ENCODE peak calls at places on chromosomes 7 and 10, in seven cellular contexts. One of them, this sample, is unnamed.

GRCh38 chr10:6473430-6473829 is 106.6 kb downstream of the PRKCQ start:
- DNase-seq in adipocyte: no peak
- DNase-seq in stimulated activated naive CD4-positive, alpha-beta T cell treated with Interleukin-2 at 50 U/mL for 16 hours: peak
- DNase-seq in SW480: no peak
- DNase-seq in stimulated activated CD4-positive, alpha-beta T cell treated with anti-CD3 and anti-CD28 coated beads, Interleukin-2, amount 100 ng/mL, for 24 hours: peak
- DNase-seq in M059J: peak
- DNase-seq in activated CD4-positive, alpha-beta T cell treated with anti-CD3 and anti-CD28 coated beads for 36 hours: peak
- DNase-seq in this sample: no peak

GRCh38 chr7:255038-255435 is 34.9 kb upstream of the FOXL3 start:
- DNase-seq in adipocyte: no peak
- DNase-seq in stimulated activated naive CD4-positive, alpha-beta T cell treated with Interleukin-2 at 50 U/mL for 16 hours: no peak
- DNase-seq in SW480: no peak
- DNase-seq in stimulated activated CD4-positive, alpha-beta T cell treated with anti-CD3 and anti-CD28 coated beads, Interleukin-2, amount 100 ng/mL, for 24 hours: no peak
- DNase-seq in M059J: no peak
- DNase-seq in activated CD4-positive, alpha-beta T cell treated with anti-CD3 and anti-CD28 coated beads for 36 hours: no peak
- DNase-seq in this sample: no peak

GRCh38 chr10:98338896-98339295 is 70.9 kb upstream of the LOXL4 start:
- DNase-seq in adipocyte: peak
- DNase-seq in stimulated activated naive CD4-positive, alpha-beta T cell treated with Interleukin-2 at 50 U/mL for 16 hours: no peak
- DNase-seq in SW480: no peak
- DNase-seq in stimulated activated CD4-positive, alpha-beta T cell treated with anti-CD3 and anti-CD28 coated beads, Interleukin-2, amount 100 ng/mL, for 24 hours: no peak
- DNase-seq in M059J: no peak
- DNase-seq in activated CD4-positive, alpha-beta T cell treated with anti-CD3 and anti-CD28 coated beads for 36 hours: no peak
- DNase-seq in this sample: no peak

GRCh38 chr10:82378146-82378545 is 503.2 kb downstream of the NRG3 start:
- DNase-seq in adipocyte: no peak
- DNase-seq in stimulated activated naive CD4-positive, alpha-beta T cell treated with Interleukin-2 at 50 U/mL for 16 hours: no peak
- DNase-seq in SW480: no peak
- DNase-seq in stimulated activated CD4-positive, alpha-beta T cell treated with anti-CD3 and anti-CD28 coated beads, Interleukin-2, amount 100 ng/mL, for 24 hours: no peak
- DNase-seq in M059J: peak
- DNase-seq in activated CD4-positive, alpha-beta T cell treated with anti-CD3 and anti-CD28 coated beads for 36 hours: no peak
- DNase-seq in this sample: no peak

GRCh38 chr7:12422449-12423320 is 19.0 kb upstream of the VWDE start:
- DNase-seq in adipocyte: no peak
- DNase-seq in stimulated activated naive CD4-positive, alpha-beta T cell treated with Interleukin-2 at 50 U/mL for 16 hours: no peak
- DNase-seq in SW480: no peak
- DNase-seq in stimulated activated CD4-positive, alpha-beta T cell treated with anti-CD3 and anti-CD28 coated beads, Interleukin-2, amount 100 ng/mL, for 24 hours: no peak
- DNase-seq in M059J: no peak
- DNase-seq in activated CD4-positive, alpha-beta T cell treated with anti-CD3 and anti-CD28 coated beads for 36 hours: no peak
- DNase-seq in this sample: no peak

GRCh38 chr10:52644678-52645434 is 127.7 kb downstream of the MBL2 start:
- DNase-seq in adipocyte: peak
- DNase-seq in stimulated activated naive CD4-positive, alpha-beta T cell treated with Interleukin-2 at 50 U/mL for 16 hours: no peak
- DNase-seq in SW480: peak
- DNase-seq in stimulated activated CD4-positive, alpha-beta T cell treated with anti-CD3 and anti-CD28 coated beads, Interleukin-2, amount 100 ng/mL, for 24 hours: peak
- DNase-seq in M059J: peak
- DNase-seq in activated CD4-positive, alpha-beta T cell treated with anti-CD3 and anti-CD28 coated beads for 36 hours: peak
- DNase-seq in this sample: no peak

GRCh38 chr7:130982160-130982638 is 248.2 kb upstream of the KLF14 start:
- DNase-seq in adipocyte: peak
- DNase-seq in stimulated activated naive CD4-positive, alpha-beta T cell treated with Interleukin-2 at 50 U/mL for 16 hours: no peak
- DNase-seq in SW480: peak
- DNase-seq in stimulated activated CD4-positive, alpha-beta T cell treated with anti-CD3 and anti-CD28 coated beads, Interleukin-2, amount 100 ng/mL, for 24 hours: no peak
- DNase-seq in M059J: peak
- DNase-seq in activated CD4-positive, alpha-beta T cell treated with anti-CD3 and anti-CD28 coated beads for 36 hours: peak
- DNase-seq in this sample: no peak

GRCh38 chr7:3425087-3425486 is 124.0 kb downstream of the SDK1 start:
- DNase-seq in adipocyte: no peak
- DNase-seq in stimulated activated naive CD4-positive, alpha-beta T cell treated with Interleukin-2 at 50 U/mL for 16 hours: no peak
- DNase-seq in SW480: no peak
- DNase-seq in stimulated activated CD4-positive, alpha-beta T cell treated with anti-CD3 and anti-CD28 coated beads, Interleukin-2, amount 100 ng/mL, for 24 hours: no peak
- DNase-seq in M059J: no peak
- DNase-seq in activated CD4-positive, alpha-beta T cell treated with anti-CD3 and anti-CD28 coated beads for 36 hours: no peak
- DNase-seq in this sample: no peak

GRCh38 chr10:72328045-72328828 is 26.5 kb downstream of the DNAJB12 start:
- DNase-seq in adipocyte: peak
- DNase-seq in stimulated activated naive CD4-positive, alpha-beta T cell treated with Interleukin-2 at 50 U/mL for 16 hours: no peak
- DNase-seq in SW480: peak
- DNase-seq in stimulated activated CD4-positive, alpha-beta T cell treated with anti-CD3 and anti-CD28 coated beads, Interleukin-2, amount 100 ng/mL, for 24 hours: peak
- DNase-seq in M059J: peak
- DNase-seq in activated CD4-positive, alpha-beta T cell treated with anti-CD3 and anti-CD28 coated beads for 36 hours: peak
- DNase-seq in this sample: no peak

GRCh38 chr10:30793093-30793492 is 163.5 kb upstream of the LYZL2 start:
- DNase-seq in adipocyte: no peak
- DNase-seq in stimulated activated naive CD4-positive, alpha-beta T cell treated with Interleukin-2 at 50 U/mL for 16 hours: no peak
- DNase-seq in SW480: no peak
- DNase-seq in stimulated activated CD4-positive, alpha-beta T cell treated with anti-CD3 and anti-CD28 coated beads, Interleukin-2, amount 100 ng/mL, for 24 hours: no peak
- DNase-seq in M059J: no peak
- DNase-seq in activated CD4-positive, alpha-beta T cell treated with anti-CD3 and anti-CD28 coated beads for 36 hours: no peak
- DNase-seq in this sample: no peak

GRCh38 chr7:40138973-40139372 is 4.2 kb downstream of the SUGCT start:
- DNase-seq in adipocyte: no peak
- DNase-seq in stimulated activated naive CD4-positive, alpha-beta T cell treated with Interleukin-2 at 50 U/mL for 16 hours: no peak
- DNase-seq in SW480: no peak
- DNase-seq in stimulated activated CD4-positive, alpha-beta T cell treated with anti-CD3 and anti-CD28 coated beads, Interleukin-2, amount 100 ng/mL, for 24 hours: no peak
- DNase-seq in M059J: no peak
- DNase-seq in activated CD4-positive, alpha-beta T cell treated with anti-CD3 and anti-CD28 coated beads for 36 hours: no peak
- DNase-seq in this sample: no peak

GRCh38 chr7:30911561-30911969 is at the start of gene AQP1:
- DNase-seq in adipocyte: no peak
- DNase-seq in stimulated activated naive CD4-positive, alpha-beta T cell treated with Interleukin-2 at 50 U/mL for 16 hours: no peak
- DNase-seq in SW480: no peak
- DNase-seq in stimulated activated CD4-positive, alpha-beta T cell treated with anti-CD3 and anti-CD28 coated beads, Interleukin-2, amount 100 ng/mL, for 24 hours: no peak
- DNase-seq in M059J: no peak
- DNase-seq in activated CD4-positive, alpha-beta T cell treated with anti-CD3 and anti-CD28 coated beads for 36 hours: no peak
- DNase-seq in this sample: no peak

GRCh38 chr7:159126496-159127345 is 17.9 kb downstream of the VIPR2 start:
- DNase-seq in adipocyte: no peak
- DNase-seq in stimulated activated naive CD4-positive, alpha-beta T cell treated with Interleukin-2 at 50 U/mL for 16 hours: no peak
- DNase-seq in SW480: no peak
- DNase-seq in stimulated activated CD4-positive, alpha-beta T cell treated with anti-CD3 and anti-CD28 coated beads, Interleukin-2, amount 100 ng/mL, for 24 hours: no peak
- DNase-seq in M059J: no peak
- DNase-seq in activated CD4-positive, alpha-beta T cell treated with anti-CD3 and anti-CD28 coated beads for 36 hours: no peak
- DNase-seq in this sample: no peak

GRCh38 chr7:157676456-157677255 is 339.9 kb downstream of the DNAJB6 start:
- DNase-seq in adipocyte: no peak
- DNase-seq in stimulated activated naive CD4-positive, alpha-beta T cell treated with Interleukin-2 at 50 U/mL for 16 hours: no peak
- DNase-seq in SW480: no peak
- DNase-seq in stimulated activated CD4-positive, alpha-beta T cell treated with anti-CD3 and anti-CD28 coated beads, Interleukin-2, amount 100 ng/mL, for 24 hours: no peak
- DNase-seq in M059J: no peak
- DNase-seq in activated CD4-positive, alpha-beta T cell treated with anti-CD3 and anti-CD28 coated beads for 36 hours: no peak
- DNase-seq in this sample: no peak

GRCh38 chr10:87723500-87723899 is 63.8 kb downstream of the PAPSS2 start:
- DNase-seq in adipocyte: no peak
- DNase-seq in stimulated activated naive CD4-positive, alpha-beta T cell treated with Interleukin-2 at 50 U/mL for 16 hours: no peak
- DNase-seq in SW480: peak
- DNase-seq in stimulated activated CD4-positive, alpha-beta T cell treated with anti-CD3 and anti-CD28 coated beads, Interleukin-2, amount 100 ng/mL, for 24 hours: no peak
- DNase-seq in M059J: no peak
- DNase-seq in activated CD4-positive, alpha-beta T cell treated with anti-CD3 and anti-CD28 coated beads for 36 hours: no peak
- DNase-seq in this sample: no peak

GRCh38 chr7:137820677-137821420 is 25.9 kb downstream of the DGKI start:
- DNase-seq in adipocyte: peak
- DNase-seq in stimulated activated naive CD4-positive, alpha-beta T cell treated with Interleukin-2 at 50 U/mL for 16 hours: no peak
- DNase-seq in SW480: no peak
- DNase-seq in stimulated activated CD4-positive, alpha-beta T cell treated with anti-CD3 and anti-CD28 coated beads, Interleukin-2, amount 100 ng/mL, for 24 hours: no peak
- DNase-seq in M059J: peak
- DNase-seq in activated CD4-positive, alpha-beta T cell treated with anti-CD3 and anti-CD28 coated beads for 36 hours: no peak
- DNase-seq in this sample: peak

GRCh38 chr7:155509725-155510551 is 36.4 kb downstream of the CNPY1 start:
- DNase-seq in adipocyte: no peak
- DNase-seq in stimulated activated naive CD4-positive, alpha-beta T cell treated with Interleukin-2 at 50 U/mL for 16 hours: no peak
- DNase-seq in SW480: peak
- DNase-seq in stimulated activated CD4-positive, alpha-beta T cell treated with anti-CD3 and anti-CD28 coated beads, Interleukin-2, amount 100 ng/mL, for 24 hours: peak
- DNase-seq in M059J: no peak
- DNase-seq in activated CD4-positive, alpha-beta T cell treated with anti-CD3 and anti-CD28 coated beads for 36 hours: peak
- DNase-seq in this sample: no peak

GRCh38 chr7:15747187-15748111 is 61.0 kb upstream of the MEOX2 start:
- DNase-seq in adipocyte: peak
- DNase-seq in stimulated activated naive CD4-positive, alpha-beta T cell treated with Interleukin-2 at 50 U/mL for 16 hours: no peak
- DNase-seq in SW480: no peak
- DNase-seq in stimulated activated CD4-positive, alpha-beta T cell treated with anti-CD3 and anti-CD28 coated beads, Interleukin-2, amount 100 ng/mL, for 24 hours: no peak
- DNase-seq in M059J: no peak
- DNase-seq in activated CD4-positive, alpha-beta T cell treated with anti-CD3 and anti-CD28 coated beads for 36 hours: no peak
- DNase-seq in this sample: no peak

GRCh38 chr10:115951242-115951641 is 321.8 kb downstream of the GFRA1 start:
- DNase-seq in adipocyte: no peak
- DNase-seq in stimulated activated naive CD4-positive, alpha-beta T cell treated with Interleukin-2 at 50 U/mL for 16 hours: no peak
- DNase-seq in SW480: no peak
- DNase-seq in stimulated activated CD4-positive, alpha-beta T cell treated with anti-CD3 and anti-CD28 coated beads, Interleukin-2, amount 100 ng/mL, for 24 hours: no peak
- DNase-seq in M059J: peak
- DNase-seq in activated CD4-positive, alpha-beta T cell treated with anti-CD3 and anti-CD28 coated beads for 36 hours: no peak
- DNase-seq in this sample: no peak

GRCh38 chr7:47991741-47992311 is 12.4 kb upstream of the HUS1 start:
- DNase-seq in adipocyte: peak
- DNase-seq in stimulated activated naive CD4-positive, alpha-beta T cell treated with Interleukin-2 at 50 U/mL for 16 hours: peak
- DNase-seq in SW480: peak
- DNase-seq in stimulated activated CD4-positive, alpha-beta T cell treated with anti-CD3 and anti-CD28 coated beads, Interleukin-2, amount 100 ng/mL, for 24 hours: peak
- DNase-seq in M059J: peak
- DNase-seq in activated CD4-positive, alpha-beta T cell treated with anti-CD3 and anti-CD28 coated beads for 36 hours: peak
- DNase-seq in this sample: no peak

GRCh38 chr10:48506147-48506917 is 98.5 kb downstream of the ARHGAP22 start:
- DNase-seq in adipocyte: peak
- DNase-seq in stimulated activated naive CD4-positive, alpha-beta T cell treated with Interleukin-2 at 50 U/mL for 16 hours: no peak
- DNase-seq in SW480: peak
- DNase-seq in stimulated activated CD4-positive, alpha-beta T cell treated with anti-CD3 and anti-CD28 coated beads, Interleukin-2, amount 100 ng/mL, for 24 hours: no peak
- DNase-seq in M059J: peak
- DNase-seq in activated CD4-positive, alpha-beta T cell treated with anti-CD3 and anti-CD28 coated beads for 36 hours: peak
- DNase-seq in this sample: no peak

GRCh38 chr10:75207079-75207867 is 3.3 kb upstream of the VDAC2 start:
- DNase-seq in adipocyte: no peak
- DNase-seq in stimulated activated naive CD4-positive, alpha-beta T cell treated with Interleukin-2 at 50 U/mL for 16 hours: no peak
- DNase-seq in SW480: no peak
- DNase-seq in stimulated activated CD4-positive, alpha-beta T cell treated with anti-CD3 and anti-CD28 coated beads, Interleukin-2, amount 100 ng/mL, for 24 hours: no peak
- DNase-seq in M059J: no peak
- DNase-seq in activated CD4-positive, alpha-beta T cell treated with anti-CD3 and anti-CD28 coated beads for 36 hours: no peak
- DNase-seq in this sample: no peak

GRCh38 chr10:68987611-68988010 is 992 bp upstream of the KIFBP start:
- DNase-seq in adipocyte: no peak
- DNase-seq in stimulated activated naive CD4-positive, alpha-beta T cell treated with Interleukin-2 at 50 U/mL for 16 hours: no peak
- DNase-seq in SW480: no peak
- DNase-seq in stimulated activated CD4-positive, alpha-beta T cell treated with anti-CD3 and anti-CD28 coated beads, Interleukin-2, amount 100 ng/mL, for 24 hours: no peak
- DNase-seq in M059J: no peak
- DNase-seq in activated CD4-positive, alpha-beta T cell treated with anti-CD3 and anti-CD28 coated beads for 36 hours: no peak
- DNase-seq in this sample: no peak

GRCh38 chr10:12628964-12629766 is 279.8 kb downstream of the CAMK1D start:
- DNase-seq in adipocyte: no peak
- DNase-seq in stimulated activated naive CD4-positive, alpha-beta T cell treated with Interleukin-2 at 50 U/mL for 16 hours: peak
- DNase-seq in SW480: no peak
- DNase-seq in stimulated activated CD4-positive, alpha-beta T cell treated with anti-CD3 and anti-CD28 coated beads, Interleukin-2, amount 100 ng/mL, for 24 hours: no peak
- DNase-seq in M059J: no peak
- DNase-seq in activated CD4-positive, alpha-beta T cell treated with anti-CD3 and anti-CD28 coated beads for 36 hours: peak
- DNase-seq in this sample: no peak

GRCh38 chr10:110010076-110011069 is 2.6 kb downstream of the ADD3 start:
- DNase-seq in adipocyte: no peak
- DNase-seq in stimulated activated naive CD4-positive, alpha-beta T cell treated with Interleukin-2 at 50 U/mL for 16 hours: peak
- DNase-seq in SW480: peak
- DNase-seq in stimulated activated CD4-positive, alpha-beta T cell treated with anti-CD3 and anti-CD28 coated beads, Interleukin-2, amount 100 ng/mL, for 24 hours: peak
- DNase-seq in M059J: peak
- DNase-seq in activated CD4-positive, alpha-beta T cell treated with anti-CD3 and anti-CD28 coated beads for 36 hours: peak
- DNase-seq in this sample: no peak

GRCh38 chr7:104366390-104366789 is 38.0 kb downstream of the LHFPL3 start:
- DNase-seq in adipocyte: no peak
- DNase-seq in stimulated activated naive CD4-positive, alpha-beta T cell treated with Interleukin-2 at 50 U/mL for 16 hours: no peak
- DNase-seq in SW480: no peak
- DNase-seq in stimulated activated CD4-positive, alpha-beta T cell treated with anti-CD3 and anti-CD28 coated beads, Interleukin-2, amount 100 ng/mL, for 24 hours: no peak
- DNase-seq in M059J: no peak
- DNase-seq in activated CD4-positive, alpha-beta T cell treated with anti-CD3 and anti-CD28 coated beads for 36 hours: no peak
- DNase-seq in this sample: no peak

GRCh38 chr7:17155529-17155928 is 142.9 kb upstream of the AHR start:
- DNase-seq in adipocyte: no peak
- DNase-seq in stimulated activated naive CD4-positive, alpha-beta T cell treated with Interleukin-2 at 50 U/mL for 16 hours: no peak
- DNase-seq in SW480: no peak
- DNase-seq in stimulated activated CD4-positive, alpha-beta T cell treated with anti-CD3 and anti-CD28 coated beads, Interleukin-2, amount 100 ng/mL, for 24 hours: no peak
- DNase-seq in M059J: no peak
- DNase-seq in activated CD4-positive, alpha-beta T cell treated with anti-CD3 and anti-CD28 coated beads for 36 hours: no peak
- DNase-seq in this sample: no peak

GRCh38 chr7:155788616-155789000 is 23.7 kb downstream of the SHH start:
- DNase-seq in adipocyte: no peak
- DNase-seq in stimulated activated naive CD4-positive, alpha-beta T cell treated with Interleukin-2 at 50 U/mL for 16 hours: no peak
- DNase-seq in SW480: no peak
- DNase-seq in stimulated activated CD4-positive, alpha-beta T cell treated with anti-CD3 and anti-CD28 coated beads, Interleukin-2, amount 100 ng/mL, for 24 hours: no peak
- DNase-seq in M059J: peak
- DNase-seq in activated CD4-positive, alpha-beta T cell treated with anti-CD3 and anti-CD28 coated beads for 36 hours: no peak
- DNase-seq in this sample: no peak

GRCh38 chr10:84375011-84375410 is 46.6 kb downstream of the CCSER2 start:
- DNase-seq in adipocyte: peak
- DNase-seq in stimulated activated naive CD4-positive, alpha-beta T cell treated with Interleukin-2 at 50 U/mL for 16 hours: peak
- DNase-seq in SW480: peak
- DNase-seq in stimulated activated CD4-positive, alpha-beta T cell treated with anti-CD3 and anti-CD28 coated beads, Interleukin-2, amount 100 ng/mL, for 24 hours: no peak
- DNase-seq in M059J: peak
- DNase-seq in activated CD4-positive, alpha-beta T cell treated with anti-CD3 and anti-CD28 coated beads for 36 hours: peak
- DNase-seq in this sample: peak

GRCh38 chr10:80535671-80536360 is 1.9 kb upstream of the SH2D4B start:
- DNase-seq in adipocyte: no peak
- DNase-seq in stimulated activated naive CD4-positive, alpha-beta T cell treated with Interleukin-2 at 50 U/mL for 16 hours: peak
- DNase-seq in SW480: peak
- DNase-seq in stimulated activated CD4-positive, alpha-beta T cell treated with anti-CD3 and anti-CD28 coated beads, Interleukin-2, amount 100 ng/mL, for 24 hours: peak
- DNase-seq in M059J: no peak
- DNase-seq in activated CD4-positive, alpha-beta T cell treated with anti-CD3 and anti-CD28 coated beads for 36 hours: peak
- DNase-seq in this sample: no peak

GRCh38 chr10:86715156-86715795 is 41.1 kb upstream of the BMPR1A start:
- DNase-seq in adipocyte: no peak
- DNase-seq in stimulated activated naive CD4-positive, alpha-beta T cell treated with Interleukin-2 at 50 U/mL for 16 hours: no peak
- DNase-seq in SW480: no peak
- DNase-seq in stimulated activated CD4-positive, alpha-beta T cell treated with anti-CD3 and anti-CD28 coated beads, Interleukin-2, amount 100 ng/mL, for 24 hours: no peak
- DNase-seq in M059J: no peak
- DNase-seq in activated CD4-positive, alpha-beta T cell treated with anti-CD3 and anti-CD28 coated beads for 36 hours: no peak
- DNase-seq in this sample: no peak

GRCh38 chr10:92590623-92591549 is 2.0 kb upstream of the KIF11 start:
- DNase-seq in adipocyte: peak
- DNase-seq in stimulated activated naive CD4-positive, alpha-beta T cell treated with Interleukin-2 at 50 U/mL for 16 hours: no peak
- DNase-seq in SW480: peak
- DNase-seq in stimulated activated CD4-positive, alpha-beta T cell treated with anti-CD3 and anti-CD28 coated beads, Interleukin-2, amount 100 ng/mL, for 24 hours: peak
- DNase-seq in M059J: peak
- DNase-seq in activated CD4-positive, alpha-beta T cell treated with anti-CD3 and anti-CD28 coated beads for 36 hours: peak
- DNase-seq in this sample: no peak

GRCh38 chr10:51201947-51202346 is 127.7 kb downstream of the PRKG1 start:
- DNase-seq in adipocyte: no peak
- DNase-seq in stimulated activated naive CD4-positive, alpha-beta T cell treated with Interleukin-2 at 50 U/mL for 16 hours: no peak
- DNase-seq in SW480: no peak
- DNase-seq in stimulated activated CD4-positive, alpha-beta T cell treated with anti-CD3 and anti-CD28 coated beads, Interleukin-2, amount 100 ng/mL, for 24 hours: no peak
- DNase-seq in M059J: no peak
- DNase-seq in activated CD4-positive, alpha-beta T cell treated with anti-CD3 and anti-CD28 coated beads for 36 hours: no peak
- DNase-seq in this sample: no peak

GRCh38 chr7:50369408-50370026 is 65.0 kb downstream of the IKZF1 start:
- DNase-seq in adipocyte: no peak
- DNase-seq in stimulated activated naive CD4-positive, alpha-beta T cell treated with Interleukin-2 at 50 U/mL for 16 hours: no peak
- DNase-seq in SW480: peak
- DNase-seq in stimulated activated CD4-positive, alpha-beta T cell treated with anti-CD3 and anti-CD28 coated beads, Interleukin-2, amount 100 ng/mL, for 24 hours: no peak
- DNase-seq in M059J: peak
- DNase-seq in activated CD4-positive, alpha-beta T cell treated with anti-CD3 and anti-CD28 coated beads for 36 hours: peak
- DNase-seq in this sample: no peak

GRCh38 chr10:42898037-42898960 is 115.7 kb downstream of the BMS1 start:
- DNase-seq in adipocyte: no peak
- DNase-seq in stimulated activated naive CD4-positive, alpha-beta T cell treated with Interleukin-2 at 50 U/mL for 16 hours: no peak
- DNase-seq in SW480: no peak
- DNase-seq in stimulated activated CD4-positive, alpha-beta T cell treated with anti-CD3 and anti-CD28 coated beads, Interleukin-2, amount 100 ng/mL, for 24 hours: no peak
- DNase-seq in M059J: no peak
- DNase-seq in activated CD4-positive, alpha-beta T cell treated with anti-CD3 and anti-CD28 coated beads for 36 hours: no peak
- DNase-seq in this sample: no peak

GRCh38 chr7:157474685-157475084 is 137.9 kb downstream of the DNAJB6 start:
- DNase-seq in adipocyte: no peak
- DNase-seq in stimulated activated naive CD4-positive, alpha-beta T cell treated with Interleukin-2 at 50 U/mL for 16 hours: no peak
- DNase-seq in SW480: no peak
- DNase-seq in stimulated activated CD4-positive, alpha-beta T cell treated with anti-CD3 and anti-CD28 coated beads, Interleukin-2, amount 100 ng/mL, for 24 hours: peak
- DNase-seq in M059J: no peak
- DNase-seq in activated CD4-positive, alpha-beta T cell treated with anti-CD3 and anti-CD28 coated beads for 36 hours: peak
- DNase-seq in this sample: no peak

GRCh38 chr10:71974489-71975011 is 10.4 kb downstream of the CHST3 start:
- DNase-seq in adipocyte: peak
- DNase-seq in stimulated activated naive CD4-positive, alpha-beta T cell treated with Interleukin-2 at 50 U/mL for 16 hours: peak
- DNase-seq in SW480: peak
- DNase-seq in stimulated activated CD4-positive, alpha-beta T cell treated with anti-CD3 and anti-CD28 coated beads, Interleukin-2, amount 100 ng/mL, for 24 hours: peak
- DNase-seq in M059J: peak
- DNase-seq in activated CD4-positive, alpha-beta T cell treated with anti-CD3 and anti-CD28 coated beads for 36 hours: peak
- DNase-seq in this sample: no peak

GRCh38 chr10:60521974-60522405 is 132.3 kb upstream of the ANK3 start:
- DNase-seq in adipocyte: peak
- DNase-seq in stimulated activated naive CD4-positive, alpha-beta T cell treated with Interleukin-2 at 50 U/mL for 16 hours: no peak
- DNase-seq in SW480: no peak
- DNase-seq in stimulated activated CD4-positive, alpha-beta T cell treated with anti-CD3 and anti-CD28 coated beads, Interleukin-2, amount 100 ng/mL, for 24 hours: peak
- DNase-seq in M059J: peak
- DNase-seq in activated CD4-positive, alpha-beta T cell treated with anti-CD3 and anti-CD28 coated beads for 36 hours: peak
- DNase-seq in this sample: peak